ENCODE peak calls at places on chromosomes 1 and 21, in four cellular contexts. K is H1, R is K562, L is GM12878. T is an unnamed sample.

GRCh38 chr1:24999426-24999825 is 69.3 kb upstream of the RUNX3 start:
- DNase-seq in L (no peak), K (no peak), R (no peak), T (no peak)

GRCh38 chr1:211514030-211514754 is 22.2 kb upstream of the RD3 start:
- DNase-seq in K (peak; percentile 90), L (no peak), R (peak; percentile 91), T (peak; percentile 82)

GRCh38 chr1:186302378-186302920 is 72.6 kb downstream of the TPR start:
- DNase-seq in K (no peak), R (no peak), L (no peak), T (no peak)

GRCh38 chr1:114670083-114671010 is 498 bp upstream of the DENND2C start:
- DNase-seq in K (peak; percentile 90), R (peak; percentile 99), L (peak; percentile 33), T (peak; percentile 81)

GRCh38 chr1:154104433-154105082 is 50.3 kb downstream of the NUP210L start:
- DNase-seq in L (no peak), R (no peak), K (peak; percentile 49), T (no peak)

GRCh38 chr1:62530516-62531154 is 66.7 kb upstream of the ANGPTL3 start:
- DNase-seq in L (no peak), R (peak; percentile 19), K (peak; percentile 75), T (peak; percentile 45)

GRCh38 chr1:240526321-240526720 is 85.6 kb downstream of the GREM2 start:
- DNase-seq in R (no peak), L (no peak), K (no peak), T (no peak)

GRCh38 chr1:148161252-148161901 is 9.3 kb upstream of the NBPF11 start:
- DNase-seq in K (no peak), R (no peak), L (no peak), T (no peak)

GRCh38 chr1:98049370-98050115 is 128.7 kb upstream of the DPYD start:
- DNase-seq in L (no peak), K (peak; percentile 59), R (no peak), T (no peak)

GRCh38 chr1:17220287-17220686 is 15.4 kb downstream of the PADI1 start:
- DNase-seq in K (no peak), L (no peak), R (no peak), T (no peak)

GRCh38 chr21:38807481-38807880 is 1.8 kb downstream of the ETS2 start:
- DNase-seq in L (no peak), R (no peak), K (no peak), T (no peak)

GRCh38 chr1:228383773-228384172 is 22.9 kb downstream of the TRIM11 start:
- DNase-seq in L (no peak), R (no peak), K (no peak), T (no peak)

GRCh38 chr1:50750021-50750619 is 209.9 kb downstream of the FAF1 start:
- DNase-seq in R (peak; percentile 29), L (no peak), K (no peak), T (peak; percentile 6)

GRCh38 chr21:31612889-31613785 is 46.4 kb upstream of the SOD1 start:
- DNase-seq in K (no peak), L (no peak), R (no peak), T (no peak)

GRCh38 chr1:179177182-179177581 is 52.3 kb downstream of the ABL2 start:
- DNase-seq in R (no peak), L (no peak), K (no peak), T (no peak)

GRCh38 chr1:228358039-228358763 is 48.4 kb downstream of the TRIM11 start:
- DNase-seq in R (no peak), K (no peak), L (no peak), T (no peak)

GRCh38 chr1:27630859-27631491 is 4.0 kb downstream of the FGR start:
- DNase-seq in K (no peak), R (no peak), L (peak; percentile 91), T (no peak)

GRCh38 chr1:155044812-155045690 is 6.1 kb upstream of the ADAM15 start:
- DNase-seq in R (peak; percentile 65), K (peak; percentile 67), L (no peak), T (peak; percentile 79)

GRCh38 chr1:79293611-79294010 is 287.1 kb upstream of the ADGRL4 start:
- DNase-seq in R (no peak), K (no peak), L (no peak), T (no peak)

GRCh38 chr1:27603320-27603961 is 503 bp downstream of the AHDC1 start:
- DNase-seq in R (peak; percentile 81), K (peak; percentile 65), L (no peak), T (no peak)

GRCh38 chr1:12208271-12208670 is 21.6 kb upstream of the VPS13D start:
- DNase-seq in R (no peak), K (no peak), L (no peak), T (no peak)

GRCh38 chr1:95301091-95301490 is 67.1 kb downstream of the RWDD3 start:
- DNase-seq in L (no peak), K (no peak), R (no peak), T (no peak)

GRCh38 chr1:181181792-181182585 is 93.5 kb downstream of the IER5 start:
- DNase-seq in K (no peak), L (no peak), R (no peak), T (no peak)

GRCh38 chr1:179812501-179813292 is 64.9 kb downstream of the TOR1AIP2 start:
- DNase-seq in K (no peak), L (no peak), R (no peak), T (no peak)

GRCh38 chr21:17461014-17461413 is 51.8 kb upstream of the CXADR start:
- DNase-seq in K (no peak), R (no peak), L (no peak), T (no peak)

GRCh38 chr1:87197156-87197555 is 131.5 kb upstream of the LMO4 start:
- DNase-seq in K (no peak), L (no peak), R (no peak), T (no peak)

GRCh38 chr21:43361127-43361492 is 65.8 kb downstream of the SIK1 start:
- DNase-seq in K (no peak), L (no peak), R (no peak), T (no peak)

GRCh38 chr1:204544321-204544720 is 28.1 kb downstream of the MDM4 start:
- DNase-seq in R (no peak), K (no peak), L (no peak), T (no peak)

GRCh38 chr21:25563399-25564116 is 43.7 kb downstream of the MRPL39 start:
- DNase-seq in L (peak; percentile 87), R (no peak), K (no peak), T (no peak)

GRCh38 chr1:85297855-85298629 is 21.6 kb upstream of the BCL10 start:
- DNase-seq in K (no peak), R (no peak), L (peak; percentile 80), T (peak; percentile 83)

GRCh38 chr1:156726549-156727226 is 1.6 kb upstream of the METTL25B start:
- DNase-seq in R (peak; percentile 50), L (no peak), K (no peak), T (peak; percentile 64)

GRCh38 chr1:88735909-88736308 is 51.8 kb downstream of the PKN2 start:
- DNase-seq in L (no peak), K (no peak), R (no peak), T (no peak)
- TF ChIP-seq POLR2A in L (no peak), K (no peak), R (no peak), T (no peak)

GRCh38 chr1:99808391-99809115 is 41.6 kb upstream of the AGL start:
- DNase-seq in K (no peak), R (peak; percentile 74), L (peak; percentile 79), T (peak; percentile 81)
- TF ChIP-seq KDM1A in K (no peak), R (no peak), L (no peak), T (no peak)

DNA sequence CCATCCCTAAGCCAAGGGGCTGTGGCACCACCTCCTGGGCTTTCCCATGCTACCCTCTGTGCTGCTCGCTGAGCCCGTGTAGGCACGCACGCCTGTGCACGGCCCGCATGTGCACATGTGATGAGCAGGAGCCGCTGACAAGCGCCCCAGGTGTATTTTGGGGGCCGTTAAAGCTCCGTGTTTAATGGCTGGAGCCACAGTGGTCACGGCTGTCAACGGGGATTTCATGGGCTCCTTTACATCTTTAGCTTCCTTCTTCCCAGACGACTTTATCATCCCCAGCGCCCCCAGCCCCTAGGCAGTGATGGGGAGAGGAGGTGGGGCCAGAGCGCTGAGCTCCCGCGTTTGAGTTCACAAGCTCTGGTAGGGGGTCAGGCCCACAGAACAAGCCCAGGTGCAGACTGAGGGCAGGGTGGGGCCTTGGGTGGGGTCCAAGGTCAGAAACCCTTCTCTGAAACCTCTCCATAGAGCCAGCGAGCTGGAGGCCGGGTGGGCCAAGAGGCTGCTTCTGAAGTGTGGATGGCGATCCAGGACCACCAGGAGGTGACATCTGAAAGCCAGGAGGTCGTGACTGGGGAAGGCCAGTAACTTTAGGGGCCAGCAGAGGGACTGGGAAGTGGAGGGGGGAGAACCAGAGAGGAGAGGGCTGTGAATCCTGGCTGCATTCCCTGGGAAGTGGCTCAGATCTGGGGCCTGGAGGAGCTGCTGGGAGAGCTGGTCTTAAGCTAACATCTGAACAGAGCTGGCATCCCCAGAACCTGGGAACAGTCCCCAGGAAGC is 11.5 kb upstream of the EPHA8 start:
- DNase-seq in R (no peak), K (no peak), L (no peak), T (no peak)
- TF ChIP-seq HDAC6 in R (no peak), K (no peak), L (no peak), T (no peak)

GRCh38 chr1:207052736-207053545 is at the start of gene PFKFB2:
- DNase-seq in R (peak; percentile 98), K (peak; percentile 99), L (peak; percentile 66), T (peak; percentile 99)
- TF ChIP-seq POLR2A in R (peak; percentile 98), K (peak; percentile 93), L (peak; percentile 82), T (peak; percentile 87)

GRCh38 chr21:45970674-45971486 is 10.7 kb upstream of the COL6A1 start:
- DNase-seq in K (peak; percentile 92), L (no peak), R (peak; percentile 82), T (peak; percentile 33)
- TF ChIP-seq KDM1A in K (no peak), L (no peak), R (no peak), T (no peak)

GRCh38 chr21:40839551-40839950 is 7.4 kb downstream of the DSCAM start:
- DNase-seq in L (no peak), K (no peak), R (no peak), T (no peak)

GRCh38 chr21:40840441-40840840 is 6.5 kb downstream of the DSCAM start:
- DNase-seq in R (no peak), K (no peak), L (no peak), T (no peak)

GRCh38 chr21:40844935-40845334 is 2.0 kb downstream of the DSCAM start:
- DNase-seq in L (no peak), K (no peak), R (no peak), T (no peak)

GRCh38 chr21:40842197-40842552 is 4.8 kb downstream of the DSCAM start:
- DNase-seq in L (no peak), K (no peak), R (no peak), T (no peak)

DNA sequence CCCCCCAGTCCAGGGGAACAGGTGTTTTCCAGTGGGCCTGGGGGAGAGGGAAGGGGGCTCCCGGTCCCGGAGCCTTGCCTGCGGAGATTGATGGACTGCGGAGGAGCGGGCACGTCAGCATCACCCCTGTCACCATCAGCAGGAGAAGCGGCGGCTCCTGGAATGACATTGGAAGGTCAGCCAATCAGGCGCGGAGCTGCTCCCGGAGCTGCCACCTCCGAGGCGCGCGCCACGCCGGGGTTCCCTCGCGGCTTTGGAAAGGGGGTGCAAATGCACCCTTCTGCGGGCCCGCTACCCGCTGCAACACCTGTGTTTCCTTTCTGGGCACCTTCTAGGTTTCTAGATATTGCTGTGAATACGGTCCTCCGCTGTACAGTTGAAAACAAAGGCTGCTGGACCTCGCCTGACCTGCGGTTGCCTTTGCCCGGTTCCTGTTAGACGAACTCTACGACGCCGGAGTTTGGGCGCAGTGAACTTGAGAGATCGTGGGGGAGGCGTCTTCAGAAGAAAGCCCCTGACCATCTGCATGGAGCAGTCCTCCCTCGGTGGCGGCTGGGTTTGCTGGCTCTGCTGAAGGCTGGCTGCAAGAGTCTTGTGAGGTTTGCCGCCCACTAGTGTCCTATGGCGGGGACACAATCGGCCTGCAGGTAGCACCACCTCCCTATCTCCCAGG is 5.3 kb downstream of the DSCAM start:
- DNase-seq in R (no peak), L (no peak), K (peak; percentile 75), T (peak; percentile 6)
- TF ChIP-seq HDAC6 in R (no peak), L (no peak), K (no peak), T (no peak)

GRCh38 chr1:207027221-207027777 is 5.3 kb downstream of the C1orf116 start:
- DNase-seq in R (no peak), K (no peak), L (no peak), T (no peak)
- TF ChIP-seq POLR2A in R (no peak), K (no peak), L (no peak), T (no peak)

T was measured in HepG2.